ENCODE peak calls at places on chromosomes 13 and 19, in four cellular contexts. One of them, this sample, is unnamed.

GRCh38 chr13:108987488-108987887 is 358.1 kb downstream of the MYO16 start:
- DNase-seq in SHP77: no peak
- DNase-seq in islet precursor cell: no peak
- DNase-seq in activated gamma-delta T cell treated with Interleukin-2 at 50 U/mL for 16 hours: no peak
- DNase-seq in this sample: no peak

GRCh38 chr13:105579821-105580707 is 955.4 kb downstream of the EFNB2 start:
- DNase-seq in activated gamma-delta T cell treated with Interleukin-2 at 50 U/mL for 16 hours: no peak
- DNase-seq in SHP77: no peak
- DNase-seq in islet precursor cell: no peak
- DNase-seq in this sample: no peak

GRCh38 chr13:99953138-99953755 is 18.3 kb downstream of the ZIC5 start:
- DNase-seq in islet precursor cell: no peak
- DNase-seq in activated gamma-delta T cell treated with Interleukin-2 at 50 U/mL for 16 hours: no peak
- DNase-seq in SHP77: no peak
- DNase-seq in this sample: no peak

GRCh38 chr19:37007587-37008220 is 70.5 kb upstream of the ZNF420 start:
- DNase-seq in islet precursor cell: no peak
- DNase-seq in SHP77: no peak
- DNase-seq in activated gamma-delta T cell treated with Interleukin-2 at 50 U/mL for 16 hours: peak
- DNase-seq in this sample: no peak

GRCh38 chr19:41753936-41754529 is 1.3 kb upstream of the CEACAM6 start:
- DNase-seq in SHP77: peak
- DNase-seq in islet precursor cell: no peak
- DNase-seq in activated gamma-delta T cell treated with Interleukin-2 at 50 U/mL for 16 hours: peak
- DNase-seq in this sample: peak

GRCh38 chr13:112176746-112177119 is 109.8 kb downstream of the SOX1 start:
- DNase-seq in islet precursor cell: peak
- DNase-seq in activated gamma-delta T cell treated with Interleukin-2 at 50 U/mL for 16 hours: no peak
- DNase-seq in SHP77: no peak
- DNase-seq in this sample: no peak

GRCh38 chr19:53424968-53425597 is 6.7 kb upstream of the ZNF761 start:
- DNase-seq in SHP77: peak
- DNase-seq in activated gamma-delta T cell treated with Interleukin-2 at 50 U/mL for 16 hours: peak
- DNase-seq in islet precursor cell: peak
- DNase-seq in this sample: peak

GRCh38 chr19:6103217-6103644 is 7.1 kb downstream of the RFX2 start:
- DNase-seq in activated gamma-delta T cell treated with Interleukin-2 at 50 U/mL for 16 hours: no peak
- DNase-seq in SHP77: no peak
- DNase-seq in islet precursor cell: no peak
- DNase-seq in this sample: no peak

GRCh38 chr19:58181902-58182576 is 822 bp upstream of the ZNF274 start:
- DNase-seq in SHP77: peak
- DNase-seq in activated gamma-delta T cell treated with Interleukin-2 at 50 U/mL for 16 hours: peak
- DNase-seq in islet precursor cell: peak
- DNase-seq in this sample: peak

GRCh38 chr13:103164239-103164638 is 98.0 kb upstream of the SLC10A2 start:
- DNase-seq in islet precursor cell: no peak
- DNase-seq in activated gamma-delta T cell treated with Interleukin-2 at 50 U/mL for 16 hours: no peak
- DNase-seq in SHP77: no peak
- DNase-seq in this sample: no peak

GRCh38 chr19:8567522-8568172 is 9.6 kb downstream of the MYO1F start:
- DNase-seq in islet precursor cell: no peak
- DNase-seq in activated gamma-delta T cell treated with Interleukin-2 at 50 U/mL for 16 hours: no peak
- DNase-seq in SHP77: no peak
- DNase-seq in this sample: no peak

GRCh38 chr13:52975969-52976368 is 52.6 kb upstream of the OLFM4 start:
- DNase-seq in islet precursor cell: no peak
- DNase-seq in SHP77: no peak
- DNase-seq in activated gamma-delta T cell treated with Interleukin-2 at 50 U/mL for 16 hours: no peak
- DNase-seq in this sample: no peak

GRCh38 chr19:49019242-49019932 is 2.5 kb upstream of the LHB start:
- DNase-seq in islet precursor cell: peak
- DNase-seq in activated gamma-delta T cell treated with Interleukin-2 at 50 U/mL for 16 hours: peak
- DNase-seq in SHP77: peak
- DNase-seq in this sample: peak

GRCh38 chr13:98782654-98783053 is 30.2 kb upstream of the SLC15A1 start:
- DNase-seq in activated gamma-delta T cell treated with Interleukin-2 at 50 U/mL for 16 hours: no peak
- DNase-seq in SHP77: no peak
- DNase-seq in islet precursor cell: peak
- DNase-seq in this sample: no peak

GRCh38 chr13:27404680-27405079 is 19.7 kb upstream of the GTF3A start:
- DNase-seq in activated gamma-delta T cell treated with Interleukin-2 at 50 U/mL for 16 hours: no peak
- DNase-seq in SHP77: no peak
- DNase-seq in islet precursor cell: no peak
- DNase-seq in this sample: no peak

GRCh38 chr19:3324405-3324856 is 42.0 kb upstream of the NFIC start:
- DNase-seq in activated gamma-delta T cell treated with Interleukin-2 at 50 U/mL for 16 hours: peak
- DNase-seq in SHP77: no peak
- DNase-seq in islet precursor cell: no peak
- DNase-seq in this sample: peak

GRCh38 chr13:43953370-43953769 is 73.7 kb downstream of the LACC1 start:
- DNase-seq in SHP77: no peak
- DNase-seq in activated gamma-delta T cell treated with Interleukin-2 at 50 U/mL for 16 hours: no peak
- DNase-seq in islet precursor cell: no peak
- DNase-seq in this sample: no peak

GRCh38 chr13:62320129-62320724 is 904.6 kb upstream of the PCDH20 start:
- DNase-seq in islet precursor cell: no peak
- DNase-seq in SHP77: peak
- DNase-seq in activated gamma-delta T cell treated with Interleukin-2 at 50 U/mL for 16 hours: no peak
- DNase-seq in this sample: no peak

GRCh38 chr13:109651854-109652253 is 134.5 kb downstream of the IRS2 start:
- DNase-seq in SHP77: no peak
- DNase-seq in activated gamma-delta T cell treated with Interleukin-2 at 50 U/mL for 16 hours: no peak
- DNase-seq in islet precursor cell: no peak
- DNase-seq in this sample: no peak

GRCh38 chr19:48490980-48491792 is 20.4 kb downstream of the LMTK3 start:
- DNase-seq in activated gamma-delta T cell treated with Interleukin-2 at 50 U/mL for 16 hours: peak
- DNase-seq in islet precursor cell: peak
- DNase-seq in SHP77: no peak
- DNase-seq in this sample: no peak

GRCh38 chr13:106372199-106373160 is 163.0 kb downstream of the EFNB2 start:
- DNase-seq in islet precursor cell: no peak
- DNase-seq in SHP77: no peak
- DNase-seq in activated gamma-delta T cell treated with Interleukin-2 at 50 U/mL for 16 hours: no peak
- DNase-seq in this sample: no peak

GRCh38 chr19:1082165-1082927 is 12.8 kb downstream of the POLR2E start:
- DNase-seq in SHP77: peak
- DNase-seq in activated gamma-delta T cell treated with Interleukin-2 at 50 U/mL for 16 hours: peak
- DNase-seq in islet precursor cell: peak
- DNase-seq in this sample: peak

GRCh38 chr19:18437481-18438330 is at the start of gene ISYNA1:
- DNase-seq in islet precursor cell: peak
- DNase-seq in activated gamma-delta T cell treated with Interleukin-2 at 50 U/mL for 16 hours: peak
- DNase-seq in SHP77: peak
- DNase-seq in this sample: peak

GRCh38 chr13:99655351-99656091 is 154.2 kb downstream of the TM9SF2 start:
- DNase-seq in activated gamma-delta T cell treated with Interleukin-2 at 50 U/mL for 16 hours: no peak
- DNase-seq in SHP77: no peak
- DNase-seq in islet precursor cell: no peak
- DNase-seq in this sample: no peak